ENCODE peak calls at places on chromosomes 7 and 10, in four cellular contexts. L is endodermal cell, K is body of pancreas, R is mammary epithelial cell. P is an unnamed sample. For H3K27me3, the result is how much of the 10 kb centered on the place peaks cover.

GRCh38 chr10:94314913-94315545 is 47.7 kb downstream of the NOC3L start:
- DNase-seq in L (peak), R (no peak), K (no peak), P (no peak)

GRCh38 chr7:80124870-80125269 is 9.8 kb upstream of the GNAI1 start:
- DNase-seq in L (no peak), R (no peak), K (no peak), P (no peak)

GRCh38 chr7:35699906-35700305 is 5.0 kb upstream of the HERPUD2 start:
- DNase-seq in R (no peak), K (no peak), L (no peak), P (no peak)

GRCh38 chr10:1629326-1630036 is 107.8 kb downstream of the ADARB2 start:
- DNase-seq in R (no peak), K (no peak), L (peak), P (no peak)

GRCh38 chr7:5043661-5044060 is 2.0 kb upstream of the RBAK start:
- DNase-seq in L (no peak), K (no peak), R (no peak), P (no peak)

GRCh38 chr10:132965411-132966057 is 23.2 kb upstream of the CFAP46 start:
- DNase-seq in L (no peak), K (peak), R (no peak), P (no peak)

GRCh38 chr10:62850646-62851045 is 34.5 kb upstream of the EGR2 start:
- DNase-seq in L (no peak), K (no peak), R (no peak), P (no peak)

GRCh38 chr7:85750454-85750949 is 563.6 kb upstream of the SEMA3D start:
- DNase-seq in K (peak), R (peak), L (peak), P (no peak)

GRCh38 chr10:8628351-8628750 is 573.9 kb downstream of the GATA3 start:
- DNase-seq in L (peak), K (no peak), R (peak), P (no peak)

GRCh38 chr10:63887600-63888396 is 366.6 kb downstream of the REEP3 start:
- DNase-seq in R (no peak), L (no peak), K (no peak), P (no peak)

GRCh38 chr7:128045766-128046165 is 14.5 kb upstream of the LRRC4 start:
- DNase-seq in L (no peak), R (peak), K (no peak), P (no peak)

GRCh38 chr7:69722836-69723235 is 124.6 kb downstream of the AUTS2 start:
- DNase-seq in R (peak), L (no peak), K (no peak), P (no peak)

GRCh38 chr7:96120856-96121255 is 201.0 kb downstream of the SLC25A13 start:
- DNase-seq in R (no peak), K (no peak), L (no peak), P (no peak)

GRCh38 chr10:22625511-22626288 is 88.7 kb downstream of the PIP4K2A start:
- DNase-seq in K (no peak), R (no peak), L (no peak), P (no peak)

GRCh38 chr7:134866581-134866980 is 87.1 kb downstream of the CALD1 start:
- DNase-seq in R (no peak), K (no peak), L (no peak), P (no peak)

GRCh38 chr10:116742367-116743265 is at the start of gene HSPA12A:
- DNase-seq in L (peak), K (peak), R (peak), P (peak)

GRCh38 chr7:91434821-91435220 is 170.6 kb downstream of the FZD1 start:
- DNase-seq in L (no peak), R (no peak), K (no peak), P (no peak)

GRCh38 chr7:8491106-8491505 is 57.7 kb downstream of the NXPH1 start:
- DNase-seq in L (no peak), K (no peak), R (no peak), P (no peak)

GRCh38 chr7:405489-406211 is 114.0 kb downstream of the PDGFA start:
- DNase-seq in R (no peak), K (peak), L (peak), P (no peak)

GRCh38 chr7:142478479-142479220 is 220.8 kb upstream of the PRSS58 start:
- DNase-seq in L (peak), K (peak), R (peak), P (no peak)

GRCh38 chr7:72924748-72925545 is at the start of gene POM121:
- DNase-seq in R (peak), K (peak), L (peak), P (peak)

GRCh38 chr7:6705959-6706665 is 635 bp downstream of the ZNF12 start:
- DNase-seq in K (peak), L (peak), R (peak), P (no peak)

GRCh38 chr7:69934475-69934903 is 336.2 kb downstream of the AUTS2 start:
- DNase-seq in R (no peak), K (peak), L (no peak), P (no peak)

GRCh38 chr10:53997953-53998352 is 803.1 kb downstream of the PCDH15 start:
- DNase-seq in R (peak), K (no peak), L (no peak), P (no peak)

GRCh38 chr10:589961-590680 is 99.3 kb downstream of the DIP2C start:
- DNase-seq in R (no peak), K (no peak), L (no peak), P (no peak)

GRCh38 chr10:586716-587115 is 102.8 kb downstream of the DIP2C start:
- DNase-seq in K (no peak), R (no peak), L (no peak), P (no peak)

GRCh38 chr10:586151-586550 is 103.3 kb downstream of the DIP2C start:
- DNase-seq in L (no peak), K (no peak), R (no peak), P (no peak)

GRCh38 chr10:590721-591120 is 98.7 kb downstream of the DIP2C start:
- DNase-seq in K (no peak), L (no peak), R (no peak), P (no peak)

GRCh38 chr10:588246-589165 is 101.0 kb downstream of the DIP2C start:
- DNase-seq in L (no peak), K (no peak), R (no peak), P (no peak)
- TF ChIP-seq CTCF in L (peak), K (no peak), R (no peak), P (peak)

GRCh38 chr7:27174077-27175004 is at the start of gene HOXA10:
- DNase-seq in L (peak), R (no peak), K (peak), P (no peak)

GRCh38 chr7:27172388-27172774 is 1.7 kb downstream of the HOXA10 start:
- DNase-seq in L (peak), K (peak), R (no peak), P (no peak)

GRCh38 chr7:27173412-27174076 is 576 bp downstream of the HOXA10 start:
- DNase-seq in K (peak), L (peak), R (no peak), P (no peak)

GRCh38 chr7:27171636-27172387 is 2.3 kb downstream of the HOXA10 start:
- DNase-seq in K (peak), R (peak), L (peak), P (no peak)

GRCh38 chr7:27172823-27173411 is 1.2 kb downstream of the HOXA10 start:
- DNase-seq in R (no peak), K (peak), L (no peak), P (no peak)
- H3K27me3 ChIP-seq in R (under half), K (half or more), L (half or more), P (half or more)

GRCh38 chr7:149664666-149665065 is 108.7 kb downstream of the ZNF467 start:
- DNase-seq in L (no peak), K (no peak), R (peak), P (no peak)
- H3K27ac ChIP-seq in L (no peak), K (no peak), R (no peak), P (no peak)

DNA sequence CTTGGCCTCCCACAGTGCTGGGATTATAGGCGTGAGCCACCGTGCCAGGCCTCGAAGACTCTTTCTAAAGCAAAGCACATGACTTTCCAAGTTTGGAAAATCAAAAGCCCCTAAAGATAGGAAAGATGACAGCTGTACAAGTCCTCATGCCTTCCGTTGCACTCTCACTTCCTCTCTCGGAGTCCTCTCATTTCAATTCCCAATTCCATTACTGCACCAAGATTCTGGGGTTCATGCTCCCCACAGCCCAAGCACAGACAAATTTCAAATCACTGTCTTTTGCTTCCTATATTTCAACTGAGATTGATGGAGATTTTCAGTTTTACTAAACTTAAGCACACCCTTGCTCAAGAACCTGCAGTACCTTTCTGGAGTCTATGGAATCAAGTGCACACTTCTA is 10.9 kb upstream of the PLAU start:
- DNase-seq in R (no peak), K (no peak), L (no peak), P (no peak)
- TF ChIP-seq CTCF in R (no peak), K (no peak), L (no peak), P (no peak)

GRCh38 chr7:44226396-44226753 is 25.6 kb downstream of the YKT6 start:
- DNase-seq in K (no peak), L (no peak), R (no peak), P (no peak)
- H3K27me3 ChIP-seq in K (under half), L (under half), R (under half), P (half or more)

GRCh38 chr7:25922296-25922695 is 229.7 kb upstream of the NFE2L3 start:
- DNase-seq in K (no peak), R (peak), L (no peak), P (no peak)
- H3K27ac ChIP-seq in K (no peak), R (peak), L (no peak), P (no peak)

DNA sequence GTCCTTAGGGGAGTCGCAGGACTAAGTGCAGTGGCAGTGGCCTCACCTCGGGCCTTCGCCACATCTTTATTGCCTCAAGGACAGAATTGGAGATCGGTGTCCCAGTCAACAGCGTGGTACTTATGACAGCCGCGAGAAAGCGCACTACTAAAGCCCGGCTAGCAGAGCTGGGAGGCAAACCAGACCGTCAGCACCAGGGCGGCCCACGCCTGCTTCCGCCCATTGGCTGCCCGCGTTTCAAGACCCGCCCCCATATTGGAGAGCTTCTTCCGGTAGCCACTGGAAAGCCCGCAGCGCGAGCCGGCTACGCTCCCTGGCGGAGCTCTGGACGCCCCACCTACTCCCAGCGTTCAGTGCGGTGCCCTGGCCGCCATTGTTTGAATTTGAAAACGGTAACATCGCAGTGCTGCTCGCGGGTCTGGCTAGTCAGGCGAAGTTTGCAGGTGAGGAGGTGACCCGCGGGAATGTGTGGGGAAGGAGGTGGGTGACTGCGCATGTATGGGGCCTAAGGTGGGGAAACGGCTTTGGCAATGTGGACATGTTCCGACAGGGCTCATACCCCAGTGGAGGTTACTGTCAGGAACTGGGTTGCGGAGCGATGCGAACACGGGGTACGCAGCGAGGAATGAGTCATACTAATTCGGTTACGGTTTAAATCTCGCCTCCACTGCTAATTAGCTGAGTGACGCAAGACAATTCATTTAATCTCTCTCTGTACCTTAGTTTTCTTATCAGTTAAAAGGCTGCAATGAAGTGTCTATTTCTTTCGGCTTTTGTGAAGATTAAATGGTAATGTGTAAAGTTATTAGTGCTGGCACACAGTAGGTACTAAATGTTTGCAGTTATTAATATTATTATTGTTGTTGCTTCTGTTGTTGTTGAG is at the start of gene KIF20B:
- DNase-seq in L (peak), R (peak), K (peak), P (peak)
- TF ChIP-seq CTCF in L (peak), R (peak), K (peak), P (peak)